ENCODE peak calls at places on chromosome 1, in ten cellular contexts. Q is lung, M is heart right ventricle, C is progenitor cell of endocrine pancreas, Y is aorta, O is AG09309, Z is iPS-NIHi11, K is posterior cingulate gyrus, W is neural crest cell, D is heart left ventricle. H is an unnamed sample.

GRCh38 chr1:2413495-2414296 is 1.3 kb upstream of the PEX10 start:
- DNase-seq in O (no peak), Z (no peak), K (no peak), M (peak; percentile 21), Q (no peak), C (no peak), W (no peak), D (no peak), Y (no peak), H (no peak)

GRCh38 chr1:161440312-161440894 is 64.9 kb upstream of the FCGR2A start:
- DNase-seq in C (peak; percentile 58), K (peak; percentile 13), Y (peak; percentile 84), W (peak; percentile 62), D (peak; percentile 48), Z (peak; percentile 83), O (no peak), Q (peak; percentile 42), M (peak; percentile 62), H (peak; percentile 48)

GRCh38 chr1:51567653-51568052 is 48.6 kb upstream of the EPS15 start:
- DNase-seq in Z (no peak), Y (no peak), K (no peak), M (no peak), D (no peak), C (no peak), O (peak; percentile 90), Q (peak; percentile 33), W (no peak), H (no peak)

GRCh38 chr1:149845416-149845815 is 54.0 kb upstream of the BOLA1 start:
- DNase-seq in C (no peak), O (no peak), M (no peak), Q (no peak), Y (no peak), K (no peak), W (no peak), D (no peak), Z (no peak), H (no peak)

GRCh38 chr1:41738475-41738874 is 180.2 kb downstream of the HIVEP3 start:
- DNase-seq in O (no peak), Z (no peak), K (no peak), Q (no peak), W (no peak), D (no peak), M (no peak), Y (no peak), C (no peak), H (no peak)

GRCh38 chr1:61131716-61132115 is 49.4 kb downstream of the NFIA start:
- DNase-seq in C (no peak), Q (no peak), O (no peak), Z (no peak), K (no peak), Y (no peak), M (no peak), D (no peak), W (no peak), H (no peak)

GRCh38 chr1:38029081-38029681 is 16.6 kb downstream of the UTP11 start:
- DNase-seq in K (no peak), W (no peak), Q (no peak), D (no peak), Y (no peak), Z (peak; percentile 79), M (peak; percentile 51), C (no peak), O (no peak), H (no peak)

GRCh38 chr1:160400646-160401486 is 502 bp downstream of the VANGL2 start:
- DNase-seq in Q (no peak), M (peak; percentile 19), Y (no peak), C (peak; percentile 52), K (no peak), W (peak; percentile 36), Z (peak; percentile 77), D (no peak), O (no peak), H (peak; percentile 30)

GRCh38 chr1:38858833-38859560 is 575 bp downstream of the RRAGC start:
- DNase-seq in M (peak; percentile 45), C (no peak), W (no peak), K (no peak), Q (peak; percentile 75), Z (peak; percentile 45), D (peak; percentile 41), Y (peak; percentile 86), O (no peak), H (no peak)

GRCh38 chr1:12457771-12458170 is 160.2 kb downstream of the DHRS3 start:
- DNase-seq in C (no peak), D (no peak), W (no peak), Q (no peak), O (no peak), M (no peak), Y (no peak), K (no peak), Z (no peak), H (no peak)

GRCh38 chr1:23936481-23937176 is 23.0 kb upstream of the PNRC2 start:
- DNase-seq in K (no peak), D (no peak), Q (no peak), W (no peak), Z (peak; percentile 80), C (no peak), O (no peak), M (no peak), Y (no peak), H (no peak)

GRCh38 chr1:68128157-68128556 is 77.7 kb upstream of the DIRAS3 start:
- DNase-seq in O (no peak), Y (no peak), K (no peak), Z (no peak), Q (no peak), D (no peak), W (no peak), C (no peak), M (no peak), H (no peak)

H was measured in globus pallidus.